ENCODE peak calls at places on chromosomes 16 and 17, in four cellular contexts. H is PC-9, U is K562, T is fibroblast of lung. N is an unnamed sample.
A peak's percentile ranks its signal among the peaks of the same experiment; 100 is the strongest.

GRCh38 chr17:7712111-7712771 is 5.3 kb upstream of the DNAH2 start:
- DNase-seq in H (no peak), U (no peak), T (no peak), N (no peak)

GRCh38 chr17:45964634-45965033 is 34.4 kb upstream of the STH start:
- DNase-seq in H (no peak), U (no peak), T (no peak), N (no peak)

GRCh38 chr16:66427871-66428681 is 981 bp downstream of the BEAN1 start:
- DNase-seq in H (no peak), U (no peak), T (peak; percentile 21), N (no peak)

GRCh38 chr16:1224558-1224957 is 510 bp downstream of the TPSG1 start:
- DNase-seq in H (no peak), U (no peak), T (no peak), N (no peak)

GRCh38 chr17:63365366-63366237 is 80.5 kb downstream of the CYB561 start:
- DNase-seq in H (no peak), U (no peak), T (peak; percentile 62), N (no peak)

GRCh38 chr17:12107905-12108304 is 87.2 kb downstream of the MAP2K4 start:
- DNase-seq in H (no peak), U (no peak), T (peak; percentile 46), N (no peak)

GRCh38 chr16:11139624-11140375 is 116.2 kb downstream of the SOCS1 start:
- DNase-seq in H (no peak), U (no peak), T (peak; percentile 41), N (no peak)

GRCh38 chr16:35414563-35414962 is 1955.2 kb downstream of the TP53TG3F start:
- DNase-seq in H (no peak), U (no peak), T (no peak), N (no peak)

GRCh38 chr16:740764-741505 is at the start of gene CIAO3:
- DNase-seq in H (peak; percentile 78), U (peak; percentile 94), T (peak; percentile 92), N (no peak)

GRCh38 chr16:79982356-79982755 is 381.8 kb upstream of the MAF start:
- DNase-seq in H (no peak), U (no peak), T (no peak), N (no peak)

GRCh38 chr16:19084139-19084538 is 16.7 kb downstream of the COQ7 start:
- DNase-seq in H (no peak), U (no peak), T (no peak), N (no peak)

GRCh38 chr16:49594706-49595534 is 221.3 kb downstream of the C16orf78 start:
- DNase-seq in H (no peak), U (no peak), T (no peak), N (no peak)

GRCh38 chr17:16407911-16408588 is 7.3 kb upstream of the TRPV2 start:
- DNase-seq in H (no peak), U (no peak), T (peak; percentile 43), N (no peak)

GRCh38 chr16:72938426-72939164 is 109.3 kb downstream of the ZFHX3 start:
- DNase-seq in H (no peak), U (no peak), T (peak; percentile 88), N (no peak)

GRCh38 chr16:495127-495748 is 32.3 kb upstream of the CAPN15 start:
- DNase-seq in H (no peak), U (peak; percentile 37), T (peak; percentile 6), N (no peak)

GRCh38 chr17:75902406-75902805 is 2.3 kb downstream of the MRPL38 start:
- DNase-seq in H (no peak), U (no peak), T (no peak), N (no peak)

GRCh38 chr17:66667491-66668030 is 167.4 kb upstream of the CACNG5 start:
- DNase-seq in H (no peak), U (no peak), T (no peak), N (no peak)

GRCh38 chr16:70526403-70526802 is 2.8 kb downstream of the SF3B3 start:
- DNase-seq in H (no peak), U (no peak), T (no peak), N (no peak)

GRCh38 chr16:63066552-63066951 is 1030.3 kb upstream of the CDH8 start:
- DNase-seq in H (no peak), U (no peak), T (no peak), N (no peak)

GRCh38 chr16:56193951-56194726 is 2.9 kb downstream of the GNAO1 start:
- DNase-seq in H (no peak), U (peak; percentile 81), T (peak; percentile 69), N (no peak)

GRCh38 chr16:69601250-69601649 is 35.5 kb downstream of the NFAT5 start:
- DNase-seq in H (no peak), U (no peak), T (no peak), N (no peak)

DNA sequence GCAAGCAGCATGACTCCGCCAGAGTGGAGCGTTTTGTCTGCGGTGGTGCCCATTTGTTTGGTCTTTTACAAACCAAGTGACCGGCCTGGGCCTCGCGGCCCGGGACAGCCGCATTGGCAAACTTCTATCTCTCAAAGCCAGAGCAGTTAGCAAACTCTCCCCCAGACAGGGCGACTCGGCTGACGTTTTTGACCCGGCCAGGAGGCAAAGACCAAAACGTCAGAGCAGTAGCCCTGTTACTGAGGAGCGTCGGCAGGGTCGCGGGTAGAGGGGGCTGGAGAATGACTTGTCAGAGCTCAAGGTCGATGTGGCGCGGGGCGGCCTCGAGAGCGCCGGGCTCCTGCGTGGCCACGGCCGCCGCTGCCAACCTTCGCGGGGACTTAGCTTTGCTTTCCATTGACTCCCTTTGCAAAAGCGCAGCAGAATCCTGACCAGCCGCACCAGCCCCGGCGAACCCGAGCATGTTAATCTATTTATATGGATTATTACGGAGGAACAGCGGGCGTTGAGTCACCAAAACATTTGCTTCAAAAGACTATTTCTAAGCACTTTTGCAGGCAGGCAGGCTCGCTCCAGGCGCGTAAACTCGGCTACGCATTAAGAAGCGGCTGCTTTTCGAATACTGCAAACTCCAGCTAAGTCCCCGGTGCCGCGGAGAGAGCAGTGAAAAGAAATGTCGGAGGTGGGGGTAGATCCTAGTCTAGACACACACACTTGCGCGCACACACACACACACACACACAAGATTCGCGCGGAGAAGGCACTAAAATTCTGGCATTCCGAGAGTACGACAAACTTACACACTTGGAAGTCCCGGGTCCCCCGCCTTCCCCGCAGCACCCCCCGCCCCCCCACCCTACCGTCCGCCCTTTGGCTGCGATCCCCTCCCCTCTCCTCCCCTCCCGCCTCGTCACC is 600 bp upstream of the SOX9 start:
- DNase-seq in H (peak; percentile 57), U (no peak), T (peak; percentile 87), N (no peak)
- TF ChIP-seq EZH2 in H (no peak), U (no peak), T (no peak), N (no peak)

GRCh38 chr17:917391-917811 is 62.2 kb downstream of the NXN start:
- DNase-seq in H (no peak), U (no peak), T (no peak), N (no peak)
- H3K27ac ChIP-seq in H (no peak overlapping the region), U (no peak overlapping the region), T (peak overlapping the region; percentile 39), N (no peak overlapping the region)

DNA sequence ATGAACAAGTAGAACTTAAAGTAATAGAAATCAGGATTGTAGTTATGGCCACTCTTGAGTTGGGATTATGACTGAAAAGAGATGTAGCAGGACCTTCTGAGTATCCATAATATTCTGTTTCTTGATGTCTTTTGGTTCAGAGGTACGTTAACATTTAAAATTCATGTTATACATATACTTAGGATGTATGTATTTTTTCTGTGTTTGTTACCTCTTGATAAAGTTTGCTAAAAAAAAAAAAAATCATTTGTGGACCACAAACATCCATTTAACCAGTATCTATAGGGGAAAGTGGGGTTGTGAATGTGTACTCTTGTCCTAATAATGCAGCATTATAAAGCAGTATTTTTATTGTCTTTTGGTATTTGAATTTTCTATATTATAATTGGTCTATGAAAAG is 65.6 kb downstream of the BCAS3 start:
- DNase-seq in H (no peak), U (no peak), T (no peak), N (no peak)
- H3K4me2 ChIP-seq in H (peak overlapping the region; percentile 77), U (no peak overlapping the region), T (peak overlapping the region; percentile 84), N (peak overlapping the region; percentile 66)

GRCh38 chr17:48733632-48734327 is 5.2 kb upstream of the HOXB13 start:
- DNase-seq in H (no peak), U (no peak), T (no peak), N (no peak)
- TF ChIP-seq EZH2 in H (no peak), U (no peak), T (no peak), N (no peak)

GRCh38 chr16:85651822-85652430 is 36.8 kb downstream of the GINS2 start:
- DNase-seq in H (no peak), U (no peak), T (no peak), N (no peak)
- H3K27ac ChIP-seq in H (no peak overlapping the region), U (peak overlapping the region; percentile 5), T (no peak overlapping the region), N (no peak overlapping the region)

GRCh38 chr17:80070375-80071115 is 30.8 kb upstream of the GAA start:
- DNase-seq in H (no peak), U (no peak), T (no peak), N (no peak)
- H3K4me2 ChIP-seq in H (no peak overlapping the region), U (peak overlapping the region; percentile 39), T (peak overlapping the region; percentile 88), N (no peak overlapping the region)

DNA sequence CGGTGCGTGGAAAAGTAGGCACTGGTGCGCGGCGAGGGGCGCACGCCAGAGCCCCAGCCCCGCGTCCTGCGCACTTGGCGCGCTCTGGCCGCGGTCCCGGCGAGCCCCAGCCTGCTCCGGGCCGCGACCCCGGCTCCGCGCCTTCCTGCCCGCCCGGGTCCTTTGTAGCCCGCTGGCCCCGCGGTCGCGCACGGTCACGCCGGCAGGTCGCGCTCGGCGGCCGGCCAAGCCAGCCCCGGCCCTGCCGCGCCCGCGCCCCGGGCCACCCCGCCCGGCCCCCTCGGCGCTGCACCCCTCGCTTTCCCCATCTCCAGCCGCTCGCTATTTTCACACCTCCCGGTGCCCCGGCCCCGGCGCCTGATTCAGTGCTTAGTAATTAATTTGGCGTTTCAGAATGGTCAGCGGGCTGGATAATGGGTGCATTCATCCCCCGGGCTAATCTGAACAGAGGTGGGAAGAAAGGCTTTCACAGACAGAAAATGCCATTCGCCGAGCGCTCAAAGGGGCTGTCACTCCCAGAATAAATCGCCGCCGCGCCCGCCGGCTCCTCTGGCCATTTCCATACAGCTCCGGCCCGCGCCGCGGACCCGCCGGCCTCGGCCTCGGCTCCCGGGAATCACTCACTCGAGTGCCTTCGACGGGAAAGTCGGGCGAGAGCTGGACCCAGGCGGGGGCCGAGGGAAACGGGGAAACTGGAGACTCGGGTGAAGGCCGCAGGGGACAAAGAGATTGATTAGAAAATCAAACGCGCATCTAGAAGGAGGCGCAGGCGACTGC is 17.8 kb upstream of the NTN1 start:
- DNase-seq in H (no peak), U (no peak), T (no peak), N (no peak)
- TF ChIP-seq EZH2 in H (no peak), U (no peak), T (no peak), N (no peak)

DNA sequence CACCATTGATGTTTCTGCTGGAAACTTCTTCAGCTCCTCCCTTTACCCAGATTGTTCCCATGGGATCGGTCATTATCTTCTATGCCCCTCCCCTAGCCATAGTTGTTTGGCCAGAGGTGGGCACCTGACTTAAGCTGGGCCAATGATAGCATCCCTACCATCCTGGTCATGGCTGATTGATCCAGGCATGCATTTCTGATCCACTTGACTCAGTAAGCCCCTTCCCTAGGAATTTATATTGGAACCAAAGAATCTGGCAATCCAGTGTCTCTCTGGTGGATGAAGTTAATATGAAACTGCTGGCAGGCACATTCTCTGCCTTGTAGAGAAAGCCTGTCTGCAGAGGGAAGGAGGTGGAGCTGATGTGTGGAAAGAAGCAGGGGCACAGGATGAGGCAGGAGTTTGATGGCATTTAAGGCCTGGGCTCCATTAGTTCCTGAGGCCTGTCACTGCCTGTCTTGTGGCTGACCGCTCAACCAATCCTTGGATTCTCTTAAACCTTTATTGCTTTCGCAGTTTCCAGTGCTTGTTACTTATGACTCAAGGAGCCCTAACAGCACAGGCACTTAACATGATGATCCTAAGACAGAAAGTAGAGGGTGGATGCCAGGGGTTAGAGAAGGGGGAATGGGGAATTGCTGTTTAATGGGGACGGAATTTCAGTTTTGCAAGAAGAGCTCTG is 152.4 kb downstream of the ABCC12 start:
- DNase-seq in H (no peak), U (no peak), T (no peak), N (peak; percentile 92)
- H3K27ac ChIP-seq in H (no peak overlapping the region), U (no peak overlapping the region), T (no peak overlapping the region), N (no peak overlapping the region)